ENCODE peak calls at places on chromosomes 16 and 17, in ten cellular contexts. One of them, this sample, is unnamed.

GRCh38 chr16:67397812-67398545 is 4.7 kb upstream of the TPPP3 start:
- DNase-seq in epithelial cell of esophagus: peak; percentile 70
- DNase-seq in adrenal gland: no peak
- DNase-seq in foreskin fibroblast: no peak
- DNase-seq in A673: no peak
- DNase-seq in lower lobe of right lung: peak; percentile 39
- DNase-seq in AG04449: no peak
- DNase-seq in GM12865: no peak
- DNase-seq in cardiac fibroblast: no peak
- DNase-seq in PC-9: no peak
- DNase-seq in this sample: peak; percentile 43

GRCh38 chr17:41767324-41768042 is 19.0 kb downstream of the JUP start:
- DNase-seq in epithelial cell of esophagus: no peak
- DNase-seq in adrenal gland: no peak
- DNase-seq in foreskin fibroblast: no peak
- DNase-seq in A673: no peak
- DNase-seq in lower lobe of right lung: no peak
- DNase-seq in AG04449: no peak
- DNase-seq in GM12865: no peak
- DNase-seq in cardiac fibroblast: no peak
- DNase-seq in PC-9: no peak
- DNase-seq in this sample: no peak

GRCh38 chr17:50469005-50469605 is 425 bp upstream of the CHAD start:
- DNase-seq in epithelial cell of esophagus: no peak
- DNase-seq in adrenal gland: no peak
- DNase-seq in foreskin fibroblast: no peak
- DNase-seq in A673: no peak
- DNase-seq in lower lobe of right lung: no peak
- DNase-seq in AG04449: no peak
- DNase-seq in GM12865: no peak
- DNase-seq in cardiac fibroblast: no peak
- DNase-seq in PC-9: no peak
- DNase-seq in this sample: no peak

GRCh38 chr16:51431517-51432241 is 280.6 kb upstream of the SALL1 start:
- DNase-seq in epithelial cell of esophagus: peak; percentile 94
- DNase-seq in adrenal gland: peak; percentile 43
- DNase-seq in foreskin fibroblast: peak; percentile 98
- DNase-seq in A673: peak; percentile 97
- DNase-seq in lower lobe of right lung: no peak
- DNase-seq in AG04449: peak; percentile 95
- DNase-seq in GM12865: no peak
- DNase-seq in cardiac fibroblast: peak; percentile 88
- DNase-seq in PC-9: no peak
- DNase-seq in this sample: peak; percentile 97

GRCh38 chr16:19354371-19354770 is 63.3 kb upstream of the TMC5 start:
- DNase-seq in epithelial cell of esophagus: no peak
- DNase-seq in adrenal gland: no peak
- DNase-seq in foreskin fibroblast: no peak
- DNase-seq in A673: no peak
- DNase-seq in lower lobe of right lung: no peak
- DNase-seq in AG04449: no peak
- DNase-seq in GM12865: no peak
- DNase-seq in cardiac fibroblast: no peak
- DNase-seq in PC-9: no peak
- DNase-seq in this sample: no peak

GRCh38 chr16:82924075-82924854 is 297.5 kb downstream of the CDH13 start:
- DNase-seq in epithelial cell of esophagus: peak; percentile 40
- DNase-seq in adrenal gland: no peak
- DNase-seq in foreskin fibroblast: no peak
- DNase-seq in A673: no peak
- DNase-seq in lower lobe of right lung: no peak
- DNase-seq in AG04449: no peak
- DNase-seq in GM12865: no peak
- DNase-seq in cardiac fibroblast: no peak
- DNase-seq in PC-9: no peak
- DNase-seq in this sample: no peak

GRCh38 chr16:72300892-72301291 is 128.9 kb upstream of the PMFBP1 start:
- DNase-seq in epithelial cell of esophagus: no peak
- DNase-seq in adrenal gland: no peak
- DNase-seq in foreskin fibroblast: no peak
- DNase-seq in A673: no peak
- DNase-seq in lower lobe of right lung: no peak
- DNase-seq in AG04449: no peak
- DNase-seq in GM12865: no peak
- DNase-seq in cardiac fibroblast: no peak
- DNase-seq in PC-9: no peak
- DNase-seq in this sample: no peak

GRCh38 chr16:10003486-10003885 is 178.7 kb downstream of the GRIN2A start:
- DNase-seq in epithelial cell of esophagus: no peak
- DNase-seq in adrenal gland: no peak
- DNase-seq in foreskin fibroblast: no peak
- DNase-seq in A673: peak; percentile 4
- DNase-seq in lower lobe of right lung: no peak
- DNase-seq in AG04449: no peak
- DNase-seq in GM12865: no peak
- DNase-seq in cardiac fibroblast: no peak
- DNase-seq in PC-9: no peak
- DNase-seq in this sample: no peak

GRCh38 chr16:70725024-70725911 is 39.4 kb upstream of the MTSS2 start:
- DNase-seq in epithelial cell of esophagus: no peak
- DNase-seq in adrenal gland: peak; percentile 82
- DNase-seq in foreskin fibroblast: no peak
- DNase-seq in A673: no peak
- DNase-seq in lower lobe of right lung: peak; percentile 81
- DNase-seq in AG04449: no peak
- DNase-seq in GM12865: no peak
- DNase-seq in cardiac fibroblast: peak; percentile 41
- DNase-seq in PC-9: no peak
- DNase-seq in this sample: no peak

GRCh38 chr17:4947411-4948165 is 742 bp downstream of the PFN1 start:
- DNase-seq in epithelial cell of esophagus: no peak
- DNase-seq in adrenal gland: no peak
- DNase-seq in foreskin fibroblast: no peak
- DNase-seq in A673: peak; percentile 79
- DNase-seq in lower lobe of right lung: peak; percentile 78
- DNase-seq in AG04449: no peak
- DNase-seq in GM12865: peak; percentile 92
- DNase-seq in cardiac fibroblast: peak; percentile 56
- DNase-seq in PC-9: peak; percentile 58
- DNase-seq in this sample: peak; percentile 50

GRCh38 chr17:82973456-82974135 is 105.8 kb upstream of the METRNL start:
- DNase-seq in epithelial cell of esophagus: no peak
- DNase-seq in adrenal gland: no peak
- DNase-seq in foreskin fibroblast: no peak
- DNase-seq in A673: no peak
- DNase-seq in lower lobe of right lung: no peak
- DNase-seq in AG04449: no peak
- DNase-seq in GM12865: no peak
- DNase-seq in cardiac fibroblast: no peak
- DNase-seq in PC-9: no peak
- DNase-seq in this sample: no peak

GRCh38 chr16:89191901-89192184 is 8.5 kb downstream of the SLC22A31 start:
- DNase-seq in epithelial cell of esophagus: no peak
- DNase-seq in adrenal gland: no peak
- DNase-seq in foreskin fibroblast: no peak
- DNase-seq in A673: no peak
- DNase-seq in lower lobe of right lung: no peak
- DNase-seq in AG04449: no peak
- DNase-seq in GM12865: no peak
- DNase-seq in cardiac fibroblast: no peak
- DNase-seq in PC-9: no peak
- DNase-seq in this sample: no peak

GRCh38 chr16:48378836-48379235 is 6.4 kb downstream of the SIAH1 start:
- DNase-seq in epithelial cell of esophagus: no peak
- DNase-seq in adrenal gland: no peak
- DNase-seq in foreskin fibroblast: no peak
- DNase-seq in A673: no peak
- DNase-seq in lower lobe of right lung: no peak
- DNase-seq in AG04449: no peak
- DNase-seq in GM12865: no peak
- DNase-seq in cardiac fibroblast: no peak
- DNase-seq in PC-9: no peak
- DNase-seq in this sample: no peak

GRCh38 chr16:53055603-53056527 is 1.1 kb downstream of the CHD9 start:
- DNase-seq in epithelial cell of esophagus: peak; percentile 37
- DNase-seq in adrenal gland: peak; percentile 56
- DNase-seq in foreskin fibroblast: peak; percentile 59
- DNase-seq in A673: peak; percentile 80
- DNase-seq in lower lobe of right lung: no peak
- DNase-seq in AG04449: no peak
- DNase-seq in GM12865: peak; percentile 71
- DNase-seq in cardiac fibroblast: peak; percentile 92
- DNase-seq in PC-9: peak; percentile 8
- DNase-seq in this sample: peak; percentile 47

GRCh38 chr17:78172284-78173024 is 4.1 kb downstream of the SYNGR2 start:
- DNase-seq in epithelial cell of esophagus: no peak
- DNase-seq in adrenal gland: no peak
- DNase-seq in foreskin fibroblast: no peak
- DNase-seq in A673: peak; percentile 32
- DNase-seq in lower lobe of right lung: peak; percentile 87
- DNase-seq in AG04449: no peak
- DNase-seq in GM12865: peak; percentile 40
- DNase-seq in cardiac fibroblast: peak; percentile 44
- DNase-seq in PC-9: peak; percentile 53
- DNase-seq in this sample: no peak

GRCh38 chr16:26765087-26765486 is 301.6 kb upstream of the C16orf82 start:
- DNase-seq in epithelial cell of esophagus: peak; percentile 7
- DNase-seq in adrenal gland: no peak
- DNase-seq in foreskin fibroblast: no peak
- DNase-seq in A673: peak; percentile 39
- DNase-seq in lower lobe of right lung: no peak
- DNase-seq in AG04449: no peak
- DNase-seq in GM12865: peak; percentile 13
- DNase-seq in cardiac fibroblast: no peak
- DNase-seq in PC-9: no peak
- DNase-seq in this sample: no peak

GRCh38 chr17:77141846-77142449 is 1.2 kb downstream of the SEC14L1 start:
- DNase-seq in epithelial cell of esophagus: peak; percentile 72
- DNase-seq in adrenal gland: no peak
- DNase-seq in foreskin fibroblast: no peak
- DNase-seq in A673: no peak
- DNase-seq in lower lobe of right lung: no peak
- DNase-seq in AG04449: no peak
- DNase-seq in GM12865: no peak
- DNase-seq in cardiac fibroblast: no peak
- DNase-seq in PC-9: peak; percentile 27
- DNase-seq in this sample: no peak

GRCh38 chr17:4043862-4044261 is 79.6 kb upstream of the ATP2A3 start:
- DNase-seq in epithelial cell of esophagus: no peak
- DNase-seq in adrenal gland: no peak
- DNase-seq in foreskin fibroblast: no peak
- DNase-seq in A673: no peak
- DNase-seq in lower lobe of right lung: no peak
- DNase-seq in AG04449: no peak
- DNase-seq in GM12865: peak; percentile 82
- DNase-seq in cardiac fibroblast: no peak
- DNase-seq in PC-9: no peak
- DNase-seq in this sample: no peak

GRCh38 chr17:71200597-71200996 is 920.2 kb upstream of the SOX9 start:
- DNase-seq in epithelial cell of esophagus: no peak
- DNase-seq in adrenal gland: no peak
- DNase-seq in foreskin fibroblast: no peak
- DNase-seq in A673: no peak
- DNase-seq in lower lobe of right lung: no peak
- DNase-seq in AG04449: no peak
- DNase-seq in GM12865: no peak
- DNase-seq in cardiac fibroblast: no peak
- DNase-seq in PC-9: no peak
- DNase-seq in this sample: no peak

GRCh38 chr16:3949287-3949686 is 68.8 kb upstream of the CREBBP start:
- DNase-seq in epithelial cell of esophagus: no peak
- DNase-seq in adrenal gland: no peak
- DNase-seq in foreskin fibroblast: no peak
- DNase-seq in A673: no peak
- DNase-seq in lower lobe of right lung: no peak
- DNase-seq in AG04449: no peak
- DNase-seq in GM12865: no peak
- DNase-seq in cardiac fibroblast: peak; percentile 47
- DNase-seq in PC-9: no peak
- DNase-seq in this sample: no peak
- H3K4me3 ChIP-seq in epithelial cell of esophagus: no peak overlapping the region
- H3K4me3 ChIP-seq in adrenal gland: no peak overlapping the region
- H3K4me3 ChIP-seq in foreskin fibroblast: peak overlapping the region; percentile 4
- H3K4me3 ChIP-seq in A673: no peak overlapping the region
- H3K4me3 ChIP-seq in lower lobe of right lung: peak overlapping the region; percentile 30
- H3K4me3 ChIP-seq in AG04449: no peak overlapping the region
- H3K4me3 ChIP-seq in GM12865: no peak overlapping the region
- H3K4me3 ChIP-seq in cardiac fibroblast: peak overlapping the region; percentile 41
- H3K4me3 ChIP-seq in PC-9: no peak overlapping the region
- H3K4me3 ChIP-seq in this sample: no peak overlapping the region

DNA sequence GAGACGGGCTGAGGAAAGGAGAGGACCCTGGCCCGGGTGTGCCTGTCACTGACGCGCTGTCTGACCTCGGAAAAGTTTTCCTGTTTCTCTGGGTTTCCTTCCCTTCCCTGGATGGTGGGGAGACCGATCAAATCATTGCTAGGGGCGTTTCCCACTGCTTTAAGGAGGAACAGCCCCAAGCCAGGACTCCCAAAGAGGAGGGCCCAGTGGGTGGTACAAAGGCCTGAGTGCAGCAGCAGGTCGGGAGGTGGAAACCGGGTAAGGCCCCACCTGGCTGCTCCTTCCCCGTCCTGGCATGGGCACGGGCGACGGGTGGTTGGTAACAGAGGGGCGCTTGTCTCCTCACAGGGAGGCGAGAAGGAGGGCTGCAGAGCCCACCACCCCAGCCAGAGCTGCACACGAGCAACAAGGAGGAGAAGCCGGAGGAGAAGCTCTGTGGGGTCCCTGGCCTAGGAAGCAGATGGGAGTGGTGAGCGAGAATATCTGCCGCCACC is 2.2 kb downstream of the SRL start:
- DNase-seq in epithelial cell of esophagus: no peak
- DNase-seq in adrenal gland: no peak
- DNase-seq in foreskin fibroblast: no peak
- DNase-seq in A673: no peak
- DNase-seq in lower lobe of right lung: no peak
- DNase-seq in AG04449: no peak
- DNase-seq in GM12865: no peak
- DNase-seq in cardiac fibroblast: no peak
- DNase-seq in PC-9: no peak
- DNase-seq in this sample: no peak
- H3K4me3 ChIP-seq in epithelial cell of esophagus: no peak overlapping the region
- H3K4me3 ChIP-seq in adrenal gland: no peak overlapping the region
- H3K4me3 ChIP-seq in foreskin fibroblast: no peak overlapping the region
- H3K4me3 ChIP-seq in A673: no peak overlapping the region
- H3K4me3 ChIP-seq in lower lobe of right lung: peak overlapping the region; percentile 41
- H3K4me3 ChIP-seq in AG04449: no peak overlapping the region
- H3K4me3 ChIP-seq in GM12865: no peak overlapping the region
- H3K4me3 ChIP-seq in cardiac fibroblast: no peak overlapping the region
- H3K4me3 ChIP-seq in PC-9: no peak overlapping the region
- H3K4me3 ChIP-seq in this sample: no peak overlapping the region

GRCh38 chr17:69460963-69461922 is 46.7 kb downstream of the MAP2K6 start:
- DNase-seq in epithelial cell of esophagus: no peak
- DNase-seq in adrenal gland: no peak
- DNase-seq in foreskin fibroblast: no peak
- DNase-seq in A673: no peak
- DNase-seq in lower lobe of right lung: no peak
- DNase-seq in AG04449: no peak
- DNase-seq in GM12865: no peak
- DNase-seq in cardiac fibroblast: no peak
- DNase-seq in PC-9: no peak
- DNase-seq in this sample: no peak
- H3K4me3 ChIP-seq in epithelial cell of esophagus: no peak overlapping the region
- H3K4me3 ChIP-seq in adrenal gland: no peak overlapping the region
- H3K4me3 ChIP-seq in foreskin fibroblast: no peak overlapping the region
- H3K4me3 ChIP-seq in A673: no peak overlapping the region
- H3K4me3 ChIP-seq in lower lobe of right lung: no peak overlapping the region
- H3K4me3 ChIP-seq in AG04449: no peak overlapping the region
- H3K4me3 ChIP-seq in GM12865: no peak overlapping the region
- H3K4me3 ChIP-seq in cardiac fibroblast: no peak overlapping the region
- H3K4me3 ChIP-seq in PC-9: no peak overlapping the region
- H3K4me3 ChIP-seq in this sample: no peak overlapping the region

GRCh38 chr17:80428363-80428762 is 13.4 kb downstream of the ENDOV start:
- DNase-seq in epithelial cell of esophagus: no peak
- DNase-seq in adrenal gland: no peak
- DNase-seq in foreskin fibroblast: no peak
- DNase-seq in A673: no peak
- DNase-seq in lower lobe of right lung: peak; percentile 40
- DNase-seq in AG04449: no peak
- DNase-seq in GM12865: no peak
- DNase-seq in cardiac fibroblast: no peak
- DNase-seq in PC-9: no peak
- DNase-seq in this sample: no peak
- H3K4me3 ChIP-seq in epithelial cell of esophagus: no peak overlapping the region
- H3K4me3 ChIP-seq in adrenal gland: no peak overlapping the region
- H3K4me3 ChIP-seq in foreskin fibroblast: no peak overlapping the region
- H3K4me3 ChIP-seq in A673: no peak overlapping the region
- H3K4me3 ChIP-seq in lower lobe of right lung: no peak overlapping the region
- H3K4me3 ChIP-seq in AG04449: no peak overlapping the region
- H3K4me3 ChIP-seq in GM12865: no peak overlapping the region
- H3K4me3 ChIP-seq in cardiac fibroblast: no peak overlapping the region
- H3K4me3 ChIP-seq in PC-9: no peak overlapping the region
- H3K4me3 ChIP-seq in this sample: no peak overlapping the region